ENCODE peak calls at places on chromosomes 13 and 19, in five cellular contexts. W is neural progenitor cell, M is IMR-90, T is HCT116, C is SK-N-SH. S is an unnamed sample.

GRCh38 chr13:82614086-82614485 is 1268.2 kb downstream of the SLITRK1 start:
- DNase-seq in W (no peak), M (no peak), T (no peak), C (no peak), S (no peak)

GRCh38 chr19:7787141-7787540 is 24.1 kb downstream of the CLEC4M start:
- DNase-seq in W (no peak), M (no peak), T (no peak), C (no peak), S (no peak)

GRCh38 chr13:45718063-45718462 is 15.9 kb downstream of the CBY2 start:
- DNase-seq in W (peak; percentile 70), M (peak; percentile 14), T (peak; percentile 8), C (peak; percentile 48), S (no peak)

GRCh38 chr13:94389544-94390351 is 89.7 kb downstream of the DCT start:
- DNase-seq in W (no peak), M (no peak), T (no peak), C (no peak), S (peak; percentile 22)

GRCh38 chr13:50843256-50844043 is at the start of gene DLEU7:
- DNase-seq in W (peak; percentile 88), M (no peak), T (no peak), C (peak; percentile 16), S (no peak)

GRCh38 chr19:45403781-45404556 is 900 bp downstream of the PPP1R13L start:
- DNase-seq in W (peak; percentile 77), M (no peak), T (no peak), C (peak; percentile 64), S (peak; percentile 47)

GRCh38 chr13:30978981-30979956 is 46.8 kb downstream of the TEX26 start:
- DNase-seq in W (peak; percentile 83), M (no peak), T (peak; percentile 38), C (peak; percentile 29), S (no peak)

GRCh38 chr19:13031917-13032623 is 36.8 kb downstream of the NFIX start:
- DNase-seq in W (peak; percentile 81), M (peak; percentile 58), T (no peak), C (no peak), S (no peak)

GRCh38 chr19:55602104-55603001 is 2.3 kb downstream of the ZNF524 start:
- DNase-seq in W (no peak), M (no peak), T (no peak), C (no peak), S (no peak)

GRCh38 chr13:79989251-79989661 is 351.7 kb downstream of the SPRY2 start:
- DNase-seq in W (no peak), M (peak; percentile 56), T (no peak), C (no peak), S (peak; percentile 79)

GRCh38 chr19:48568345-48568886 is 16.4 kb downstream of the SULT2B1 start:
- DNase-seq in W (peak; percentile 26), M (peak; percentile 88), T (peak; percentile 83), C (peak; percentile 68), S (peak; percentile 93)

GRCh38 chr19:2491130-2491801 is 15.3 kb downstream of the GADD45B start:
- DNase-seq in W (no peak), M (peak; percentile 84), T (no peak), C (no peak), S (peak; percentile 84)

GRCh38 chr19:2488405-2488941 is 12.5 kb downstream of the GADD45B start:
- DNase-seq in W (no peak), M (no peak), T (no peak), C (no peak), S (no peak)

GRCh38 chr19:2492870-2493269 is 16.9 kb downstream of the GADD45B start:
- DNase-seq in W (no peak), M (no peak), T (no peak), C (peak; percentile 33), S (no peak)

GRCh38 chr19:2488942-2489731 is 13.2 kb downstream of the GADD45B start:
- DNase-seq in W (peak; percentile 85), M (no peak), T (no peak), C (peak; percentile 92), S (peak; percentile 58)

DNA sequence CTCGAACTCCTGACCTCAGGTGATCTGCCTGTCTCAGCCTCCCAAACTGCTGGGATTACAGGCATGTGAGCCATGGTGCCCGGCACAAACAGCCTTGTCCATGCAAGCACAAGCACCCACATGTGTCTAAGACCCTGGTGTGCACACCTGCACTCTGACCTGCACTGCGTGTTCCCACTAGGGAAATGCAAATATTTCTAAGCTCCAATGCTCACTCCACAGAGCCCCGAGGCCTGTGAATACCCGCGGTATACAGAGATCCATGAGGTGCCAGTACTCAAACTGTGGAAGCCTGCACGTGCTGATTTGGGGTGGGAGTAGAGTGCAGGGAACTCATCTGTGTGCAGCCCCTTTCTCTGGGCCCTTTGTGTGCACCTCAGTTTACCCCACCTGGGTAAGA is 14.7 kb downstream of the GADD45B start:
- DNase-seq in W (no peak), M (no peak), T (no peak), C (no peak), S (no peak)
- H3K9ac ChIP-seq in W (no peak overlapping the region), M (no peak overlapping the region), T (no peak overlapping the region), C (no peak overlapping the region), S (no peak overlapping the region)

GRCh38 chr13:74063533-74064100 is 70.6 kb downstream of the KLF12 start:
- DNase-seq in W (no peak), M (no peak), T (no peak), C (no peak), S (no peak)
- H3K4me3 ChIP-seq in W (no peak overlapping the region), M (no peak overlapping the region), T (no peak overlapping the region), C (no peak overlapping the region), S (peak overlapping the region; percentile 71)

GRCh38 chr19:19517235-19517619 is 1.2 kb downstream of the NDUFA13 start:
- DNase-seq in W (no peak), M (no peak), T (no peak), C (no peak), S (no peak)
- H3K9ac ChIP-seq in W (no peak overlapping the region), M (no peak overlapping the region), T (peak overlapping the region; percentile 89), C (peak overlapping the region; percentile 84), S (peak overlapping the region; percentile 97)

GRCh38 chr13:97982286-97982685 is 28.8 kb downstream of the IPO5 start:
- DNase-seq in W (no peak), M (peak; percentile 48), T (no peak), C (no peak), S (peak; percentile 68)

GRCh38 chr13:97977376-97977705 is 23.9 kb downstream of the IPO5 start:
- DNase-seq in W (no peak), M (no peak), T (no peak), C (no peak), S (peak; percentile 40)

GRCh38 chr13:97978661-97979450 is 25.4 kb downstream of the IPO5 start:
- DNase-seq in W (peak; percentile 85), M (peak; percentile 28), T (no peak), C (no peak), S (peak; percentile 37)

GRCh38 chr13:97977982-97978381 is 24.5 kb downstream of the IPO5 start:
- DNase-seq in W (no peak), M (no peak), T (no peak), C (no peak), S (no peak)

DNA sequence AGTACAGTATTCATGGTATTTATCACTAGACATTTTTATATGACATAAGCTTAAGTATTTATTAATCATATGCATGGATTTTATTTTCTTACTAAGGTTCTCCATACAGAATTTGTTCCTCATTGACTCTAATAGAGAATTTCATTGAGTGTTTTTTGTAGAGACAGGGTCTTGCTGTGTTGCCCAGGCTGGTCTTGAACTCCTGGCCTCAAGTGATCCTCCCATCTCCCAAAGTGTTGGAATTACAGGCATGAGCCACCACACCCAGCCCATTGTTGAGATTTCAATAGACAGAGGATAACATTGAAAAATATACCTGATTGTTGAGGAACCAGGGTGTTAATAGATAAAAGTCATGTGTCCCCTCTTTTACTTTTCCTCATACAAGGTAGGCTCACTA is 26.1 kb downstream of the IPO5 start:
- DNase-seq in W (no peak), M (no peak), T (no peak), C (no peak), S (no peak)
- H3K4me3 ChIP-seq in W (peak overlapping the region; percentile 86), M (no peak overlapping the region), T (no peak overlapping the region), C (no peak overlapping the region), S (no peak overlapping the region)

GRCh38 chr19:19570561-19570960 is 32.5 kb downstream of the CILP2 start:
- DNase-seq in W (no peak), M (no peak), T (no peak), C (no peak), S (no peak)

GRCh38 chr19:19568802-19569756 is 31.0 kb downstream of the CILP2 start:
- DNase-seq in W (no peak), M (peak; percentile 67), T (no peak), C (no peak), S (no peak)

GRCh38 chr19:19563348-19563848 is 25.3 kb downstream of the CILP2 start:
- DNase-seq in W (no peak), M (no peak), T (no peak), C (no peak), S (no peak)

GRCh38 chr19:19566306-19566705 is 28.2 kb downstream of the CILP2 start:
- DNase-seq in W (no peak), M (peak; percentile 77), T (no peak), C (no peak), S (peak; percentile 28)

DNA sequence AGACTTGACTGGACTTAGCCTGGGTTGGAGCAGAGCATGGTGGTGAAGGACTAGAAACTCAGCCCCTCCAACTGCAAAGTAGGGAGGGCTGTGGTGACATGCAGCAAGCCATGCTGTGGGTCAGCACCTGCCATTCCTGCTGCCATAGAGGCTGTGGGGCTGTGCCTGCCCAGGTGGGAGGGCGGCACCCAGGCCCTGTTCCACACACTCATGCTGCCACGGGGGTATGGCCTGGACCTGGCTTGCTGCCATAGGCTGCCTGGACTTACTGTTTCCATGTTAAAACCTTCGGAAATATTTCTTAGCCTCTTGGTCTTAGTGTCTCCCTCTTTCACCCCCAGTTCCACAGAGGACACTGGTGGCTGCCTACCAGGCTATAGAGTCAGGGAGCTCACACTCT is 29.3 kb downstream of the CILP2 start:
- DNase-seq in W (no peak), M (no peak), T (no peak), C (no peak), S (no peak)
- H3K9ac ChIP-seq in W (no peak overlapping the region), M (no peak overlapping the region), T (no peak overlapping the region), C (no peak overlapping the region), S (no peak overlapping the region)

DNA sequence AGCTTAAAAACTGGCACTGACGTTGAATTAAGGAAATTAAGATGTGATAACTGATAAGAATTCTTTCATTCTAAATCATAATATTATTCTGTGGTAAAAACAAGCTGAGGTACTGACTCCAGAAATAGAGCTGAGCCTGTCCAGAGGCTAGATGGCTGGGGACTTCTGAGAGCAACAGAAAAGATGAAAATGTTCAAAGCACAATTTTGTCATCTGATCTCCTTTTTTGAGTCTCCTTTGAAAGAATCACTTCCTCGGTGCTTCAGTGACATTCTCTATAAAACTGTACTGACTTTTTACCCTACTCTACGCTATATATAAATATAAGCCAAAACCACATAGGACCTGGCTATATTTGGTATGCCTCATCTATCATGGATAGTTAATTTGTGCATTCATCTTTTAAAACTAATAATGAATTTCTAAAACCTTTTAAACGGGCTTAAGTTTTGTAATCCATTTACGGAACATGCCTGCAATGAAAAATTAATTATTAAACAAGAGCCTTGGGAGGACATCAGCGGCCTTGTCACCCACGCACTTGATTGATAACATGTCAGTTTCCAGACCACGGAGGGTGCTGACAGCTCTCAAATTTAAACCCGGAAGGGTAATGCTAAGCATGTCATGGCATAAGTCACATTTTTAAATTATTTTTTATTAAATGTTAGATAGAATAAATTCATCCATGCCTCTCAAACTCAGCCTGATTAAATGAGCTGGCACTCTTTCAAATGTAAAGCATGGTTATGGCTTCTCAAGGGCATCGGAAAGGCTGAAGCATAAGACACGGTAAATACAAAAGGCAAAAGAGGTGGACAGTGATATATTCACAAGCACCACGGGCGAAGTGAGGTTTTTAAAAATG is 235.4 kb downstream of the PCDH9 start:
- DNase-seq in W (no peak), M (no peak), T (no peak), C (no peak), S (no peak)
- H3K4me3 ChIP-seq in W (no peak overlapping the region), M (peak overlapping the region; percentile 28), T (no peak overlapping the region), C (no peak overlapping the region), S (peak overlapping the region; percentile 72)

S was measured in mesenchymal stem cell.